ENCODE peak calls at places on chromosomes 3 and 15, in nine cellular contexts. One of them, this sample, is unnamed.
A peak's percentile ranks its signal among the peaks of the same experiment; 100 is the strongest.

GRCh38 chr3:16412192-16412808 is 101.2 kb downstream of the RFTN1 start:
- DNase-seq in right cardiac atrium: no peak
- DNase-seq in tibial artery: no peak
- DNase-seq in tibial nerve: no peak
- DNase-seq in spleen: no peak
- DNase-seq in fibroblast of lung: no peak
- DNase-seq in kidney: no peak
- DNase-seq in Peyer's patch: no peak
- DNase-seq in CD8-positive, alpha-beta memory T cell: no peak
- DNase-seq in this sample: no peak

GRCh38 chr3:4716731-4717362 is 223.7 kb downstream of the ITPR1 start:
- DNase-seq in right cardiac atrium: no peak
- DNase-seq in tibial artery: no peak
- DNase-seq in tibial nerve: peak; percentile 68
- DNase-seq in spleen: no peak
- DNase-seq in fibroblast of lung: no peak
- DNase-seq in kidney: no peak
- DNase-seq in Peyer's patch: no peak
- DNase-seq in CD8-positive, alpha-beta memory T cell: no peak
- DNase-seq in this sample: no peak

GRCh38 chr3:122794779-122795673 is at the start of gene SLC49A4:
- DNase-seq in right cardiac atrium: peak; percentile 91
- DNase-seq in tibial artery: peak; percentile 85
- DNase-seq in tibial nerve: peak; percentile 43
- DNase-seq in spleen: peak; percentile 95
- DNase-seq in fibroblast of lung: peak; percentile 64
- DNase-seq in kidney: peak; percentile 92
- DNase-seq in Peyer's patch: peak; percentile 89
- DNase-seq in CD8-positive, alpha-beta memory T cell: peak; percentile 70
- DNase-seq in this sample: peak; percentile 75

GRCh38 chr3:132006605-132007204 is 28.1 kb downstream of the CPNE4 start:
- DNase-seq in right cardiac atrium: peak; percentile 29
- DNase-seq in tibial artery: no peak
- DNase-seq in tibial nerve: peak; percentile 16
- DNase-seq in spleen: no peak
- DNase-seq in fibroblast of lung: peak; percentile 43
- DNase-seq in kidney: no peak
- DNase-seq in Peyer's patch: no peak
- DNase-seq in CD8-positive, alpha-beta memory T cell: no peak
- DNase-seq in this sample: no peak

GRCh38 chr3:126683506-126683905 is 20.5 kb upstream of the CHCHD6 start:
- DNase-seq in right cardiac atrium: no peak
- DNase-seq in tibial artery: no peak
- DNase-seq in tibial nerve: no peak
- DNase-seq in spleen: peak; percentile 50
- DNase-seq in fibroblast of lung: no peak
- DNase-seq in kidney: no peak
- DNase-seq in Peyer's patch: no peak
- DNase-seq in CD8-positive, alpha-beta memory T cell: no peak
- DNase-seq in this sample: no peak

GRCh38 chr3:177665122-177665808 is 468.0 kb upstream of the TBL1XR1 start:
- DNase-seq in right cardiac atrium: no peak
- DNase-seq in tibial artery: no peak
- DNase-seq in tibial nerve: no peak
- DNase-seq in spleen: no peak
- DNase-seq in fibroblast of lung: peak; percentile 87
- DNase-seq in kidney: no peak
- DNase-seq in Peyer's patch: no peak
- DNase-seq in CD8-positive, alpha-beta memory T cell: no peak
- DNase-seq in this sample: no peak

GRCh38 chr3:156617145-156617544 is 57.2 kb upstream of the TIPARP start:
- DNase-seq in right cardiac atrium: no peak
- DNase-seq in tibial artery: no peak
- DNase-seq in tibial nerve: no peak
- DNase-seq in spleen: no peak
- DNase-seq in fibroblast of lung: no peak
- DNase-seq in kidney: no peak
- DNase-seq in Peyer's patch: no peak
- DNase-seq in CD8-positive, alpha-beta memory T cell: no peak
- DNase-seq in this sample: no peak

GRCh38 chr3:32865364-32865763 is 47.6 kb downstream of the TRIM71 start:
- DNase-seq in right cardiac atrium: no peak
- DNase-seq in tibial artery: no peak
- DNase-seq in tibial nerve: no peak
- DNase-seq in spleen: no peak
- DNase-seq in fibroblast of lung: peak; percentile 14
- DNase-seq in kidney: no peak
- DNase-seq in Peyer's patch: no peak
- DNase-seq in CD8-positive, alpha-beta memory T cell: no peak
- DNase-seq in this sample: no peak

GRCh38 chr15:96860746-96861145 is 530.2 kb downstream of the NR2F2 start:
- DNase-seq in right cardiac atrium: no peak
- DNase-seq in tibial artery: no peak
- DNase-seq in tibial nerve: no peak
- DNase-seq in spleen: no peak
- DNase-seq in fibroblast of lung: no peak
- DNase-seq in kidney: no peak
- DNase-seq in Peyer's patch: no peak
- DNase-seq in CD8-positive, alpha-beta memory T cell: no peak
- DNase-seq in this sample: no peak

GRCh38 chr3:45412731-45413130 is 24.4 kb downstream of the LARS2 start:
- DNase-seq in right cardiac atrium: no peak
- DNase-seq in tibial artery: no peak
- DNase-seq in tibial nerve: no peak
- DNase-seq in spleen: no peak
- DNase-seq in fibroblast of lung: no peak
- DNase-seq in kidney: no peak
- DNase-seq in Peyer's patch: no peak
- DNase-seq in CD8-positive, alpha-beta memory T cell: no peak
- DNase-seq in this sample: no peak

GRCh38 chr3:44476181-44476599 is 1.3 kb downstream of the ZNF445 start:
- DNase-seq in right cardiac atrium: no peak
- DNase-seq in tibial artery: no peak
- DNase-seq in tibial nerve: no peak
- DNase-seq in spleen: no peak
- DNase-seq in fibroblast of lung: peak; percentile 37
- DNase-seq in kidney: no peak
- DNase-seq in Peyer's patch: no peak
- DNase-seq in CD8-positive, alpha-beta memory T cell: no peak
- DNase-seq in this sample: no peak

GRCh38 chr15:64842986-64843561 is 1.4 kb downstream of the PLEKHO2 start:
- DNase-seq in right cardiac atrium: peak; percentile 83
- DNase-seq in tibial artery: peak; percentile 84
- DNase-seq in tibial nerve: peak; percentile 75
- DNase-seq in spleen: peak; percentile 87
- DNase-seq in fibroblast of lung: peak; percentile 64
- DNase-seq in kidney: no peak
- DNase-seq in Peyer's patch: no peak
- DNase-seq in CD8-positive, alpha-beta memory T cell: no peak
- DNase-seq in this sample: no peak

GRCh38 chr3:196890309-196890708 is 22.6 kb downstream of the SENP5 start:
- DNase-seq in right cardiac atrium: no peak
- DNase-seq in tibial artery: no peak
- DNase-seq in tibial nerve: no peak
- DNase-seq in spleen: no peak
- DNase-seq in fibroblast of lung: peak; percentile 21
- DNase-seq in kidney: no peak
- DNase-seq in Peyer's patch: no peak
- DNase-seq in CD8-positive, alpha-beta memory T cell: no peak
- DNase-seq in this sample: no peak
- H3K27ac ChIP-seq in right cardiac atrium: no peak overlapping the region
- H3K27ac ChIP-seq in tibial artery: no peak overlapping the region
- H3K27ac ChIP-seq in tibial nerve: no peak overlapping the region
- H3K27ac ChIP-seq in spleen: no peak overlapping the region
- H3K27ac ChIP-seq in fibroblast of lung: no peak overlapping the region
- H3K27ac ChIP-seq in kidney: no peak overlapping the region
- H3K27ac ChIP-seq in Peyer's patch: no peak overlapping the region
- H3K27ac ChIP-seq in CD8-positive, alpha-beta memory T cell: no peak overlapping the region
- H3K27ac ChIP-seq in this sample: no peak overlapping the region

GRCh38 chr15:74391604-74392401 is 24.4 kb upstream of the CYP11A1 start:
- DNase-seq in right cardiac atrium: no peak
- DNase-seq in tibial artery: no peak
- DNase-seq in tibial nerve: no peak
- DNase-seq in spleen: no peak
- DNase-seq in fibroblast of lung: no peak
- DNase-seq in kidney: no peak
- DNase-seq in Peyer's patch: no peak
- DNase-seq in CD8-positive, alpha-beta memory T cell: no peak
- DNase-seq in this sample: no peak

GRCh38 chr15:74393423-74393822 is 26.0 kb upstream of the CYP11A1 start:
- DNase-seq in right cardiac atrium: peak; percentile 38
- DNase-seq in tibial artery: no peak
- DNase-seq in tibial nerve: no peak
- DNase-seq in spleen: no peak
- DNase-seq in fibroblast of lung: no peak
- DNase-seq in kidney: no peak
- DNase-seq in Peyer's patch: no peak
- DNase-seq in CD8-positive, alpha-beta memory T cell: no peak
- DNase-seq in this sample: no peak

GRCh38 chr15:74394090-74394846 is 26.8 kb upstream of the CYP11A1 start:
- DNase-seq in right cardiac atrium: no peak
- DNase-seq in tibial artery: no peak
- DNase-seq in tibial nerve: no peak
- DNase-seq in spleen: no peak
- DNase-seq in fibroblast of lung: no peak
- DNase-seq in kidney: no peak
- DNase-seq in Peyer's patch: no peak
- DNase-seq in CD8-positive, alpha-beta memory T cell: no peak
- DNase-seq in this sample: no peak

GRCh38 chr15:74392402-74392876 is 25.0 kb upstream of the CYP11A1 start:
- DNase-seq in right cardiac atrium: peak; percentile 39
- DNase-seq in tibial artery: no peak
- DNase-seq in tibial nerve: no peak
- DNase-seq in spleen: no peak
- DNase-seq in fibroblast of lung: peak; percentile 27
- DNase-seq in kidney: no peak
- DNase-seq in Peyer's patch: no peak
- DNase-seq in CD8-positive, alpha-beta memory T cell: no peak
- DNase-seq in this sample: no peak

DNA sequence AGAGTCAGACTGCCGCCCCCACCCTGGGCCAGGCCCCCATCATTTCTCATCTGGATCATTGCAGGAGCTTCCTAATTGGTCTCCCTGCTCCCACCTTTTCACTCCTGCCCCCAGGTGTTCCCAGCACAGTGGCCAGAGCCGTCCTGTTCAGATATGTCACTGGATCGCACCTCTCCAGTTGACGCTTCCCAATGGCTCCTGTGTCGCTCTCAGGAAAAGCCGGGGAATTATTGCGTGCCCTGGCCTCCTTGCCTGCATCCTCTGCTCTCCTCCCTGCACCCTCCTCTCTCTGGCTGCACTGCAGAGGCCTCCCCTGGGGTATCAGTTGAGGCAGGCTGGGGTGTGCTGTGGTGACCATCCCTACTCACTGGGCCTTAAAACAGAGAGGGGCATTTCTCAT is 25.5 kb upstream of the CYP11A1 start:
- DNase-seq in right cardiac atrium: no peak
- DNase-seq in tibial artery: no peak
- DNase-seq in tibial nerve: no peak
- DNase-seq in spleen: no peak
- DNase-seq in fibroblast of lung: no peak
- DNase-seq in kidney: no peak
- DNase-seq in Peyer's patch: no peak
- DNase-seq in CD8-positive, alpha-beta memory T cell: no peak
- DNase-seq in this sample: no peak
- H3K4me1 ChIP-seq in right cardiac atrium: no peaks in the 10 kb centered on the region
- H3K4me1 ChIP-seq in tibial artery: no peaks in the 10 kb centered on the region
- H3K4me1 ChIP-seq in tibial nerve: no peaks in the 10 kb centered on the region
- H3K4me1 ChIP-seq in spleen: peaks cover 38% of the 10 kb centered on the region
- H3K4me1 ChIP-seq in fibroblast of lung: peaks cover 26% of the 10 kb centered on the region
- H3K4me1 ChIP-seq in kidney: peaks cover 5% of the 10 kb centered on the region
- H3K4me1 ChIP-seq in Peyer's patch: no peaks in the 10 kb centered on the region
- H3K4me1 ChIP-seq in CD8-positive, alpha-beta memory T cell: peaks cover 6% of the 10 kb centered on the region
- H3K4me1 ChIP-seq in this sample: no peaks in the 10 kb centered on the region

DNA sequence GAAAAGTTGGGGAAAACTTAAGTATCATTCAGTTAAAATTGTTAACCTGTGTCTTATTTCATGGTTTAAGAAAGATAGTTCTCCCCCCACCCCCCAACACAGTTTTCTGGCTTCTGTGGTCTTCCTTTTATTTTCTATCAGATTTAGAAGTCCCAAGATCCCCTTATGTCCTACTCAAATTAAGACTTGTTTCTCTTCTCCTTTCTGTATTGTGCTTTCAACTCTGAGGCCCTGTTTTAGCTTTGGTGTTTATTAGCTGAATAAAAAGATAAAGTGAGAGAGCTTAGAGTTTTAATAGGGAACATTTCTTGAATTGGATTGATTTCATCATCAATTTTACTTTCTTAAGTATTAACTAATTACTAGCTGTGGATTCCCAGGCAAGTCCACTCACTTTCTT is 62.6 kb downstream of the AKAP13 start:
- DNase-seq in right cardiac atrium: no peak
- DNase-seq in tibial artery: no peak
- DNase-seq in tibial nerve: no peak
- DNase-seq in spleen: no peak
- DNase-seq in fibroblast of lung: no peak
- DNase-seq in kidney: no peak
- DNase-seq in Peyer's patch: no peak
- DNase-seq in CD8-positive, alpha-beta memory T cell: no peak
- DNase-seq in this sample: no peak
- H3K4me3 ChIP-seq in right cardiac atrium: no peak overlapping the region
- H3K4me3 ChIP-seq in tibial artery: no peak overlapping the region
- H3K4me3 ChIP-seq in tibial nerve: no peak overlapping the region
- H3K4me3 ChIP-seq in spleen: no peak overlapping the region
- H3K4me3 ChIP-seq in fibroblast of lung: no peak overlapping the region
- H3K4me3 ChIP-seq in kidney: no peak overlapping the region
- H3K4me3 ChIP-seq in Peyer's patch: no peak overlapping the region
- H3K4me3 ChIP-seq in CD8-positive, alpha-beta memory T cell: no peak overlapping the region
- H3K4me3 ChIP-seq in this sample: no peak overlapping the region

GRCh38 chr15:83284563-83285283 is at the start of gene BNC1:
- DNase-seq in right cardiac atrium: peak; percentile 60
- DNase-seq in tibial artery: no peak
- DNase-seq in tibial nerve: no peak
- DNase-seq in spleen: no peak
- DNase-seq in fibroblast of lung: no peak
- DNase-seq in kidney: no peak
- DNase-seq in Peyer's patch: no peak
- DNase-seq in CD8-positive, alpha-beta memory T cell: no peak
- DNase-seq in this sample: no peak

GRCh38 chr15:83285284-83285978 is 967 bp upstream of the BNC1 start:
- DNase-seq in right cardiac atrium: no peak
- DNase-seq in tibial artery: no peak
- DNase-seq in tibial nerve: no peak
- DNase-seq in spleen: no peak
- DNase-seq in fibroblast of lung: no peak
- DNase-seq in kidney: no peak
- DNase-seq in Peyer's patch: no peak
- DNase-seq in CD8-positive, alpha-beta memory T cell: no peak
- DNase-seq in this sample: no peak

GRCh38 chr15:83283813-83284562 is 476 bp downstream of the BNC1 start:
- DNase-seq in right cardiac atrium: peak; percentile 59
- DNase-seq in tibial artery: no peak
- DNase-seq in tibial nerve: no peak
- DNase-seq in spleen: no peak
- DNase-seq in fibroblast of lung: peak; percentile 19
- DNase-seq in kidney: no peak
- DNase-seq in Peyer's patch: no peak
- DNase-seq in CD8-positive, alpha-beta memory T cell: no peak
- DNase-seq in this sample: no peak

GRCh38 chr15:83282141-83282540 is 2.3 kb downstream of the BNC1 start:
- DNase-seq in right cardiac atrium: no peak
- DNase-seq in tibial artery: no peak
- DNase-seq in tibial nerve: no peak
- DNase-seq in spleen: no peak
- DNase-seq in fibroblast of lung: no peak
- DNase-seq in kidney: no peak
- DNase-seq in Peyer's patch: no peak
- DNase-seq in CD8-positive, alpha-beta memory T cell: no peak
- DNase-seq in this sample: no peak

GRCh38 chr15:83282859-83283812 is 1.3 kb downstream of the BNC1 start:
- DNase-seq in right cardiac atrium: peak; percentile 76
- DNase-seq in tibial artery: no peak
- DNase-seq in tibial nerve: no peak
- DNase-seq in spleen: no peak
- DNase-seq in fibroblast of lung: peak; percentile 55
- DNase-seq in kidney: peak; percentile 83
- DNase-seq in Peyer's patch: no peak
- DNase-seq in CD8-positive, alpha-beta memory T cell: no peak
- DNase-seq in this sample: no peak
- H3K27ac ChIP-seq in right cardiac atrium: no peak overlapping the region
- H3K27ac ChIP-seq in tibial artery: no peak overlapping the region
- H3K27ac ChIP-seq in tibial nerve: no peak overlapping the region
- H3K27ac ChIP-seq in spleen: no peak overlapping the region
- H3K27ac ChIP-seq in fibroblast of lung: peak overlapping the region; percentile 85
- H3K27ac ChIP-seq in kidney: no peak overlapping the region
- H3K27ac ChIP-seq in Peyer's patch: no peak overlapping the region
- H3K27ac ChIP-seq in CD8-positive, alpha-beta memory T cell: no peak overlapping the region
- H3K27ac ChIP-seq in this sample: no peak overlapping the region

This sample was measured in iPS DF 6.9.